ENCODE peak calls at places on chromosomes 1 and 21, in seven cellular contexts. D is D341Med, J is cardiac muscle cell, I is neuronal stem cell, H is AG09309, Q is BJ, R is WTC11. S is an unnamed sample.

GRCh38 chr21:43718872-43719747 is at the start of gene PDXK:
- DNase-seq in R (peak), I (peak), D (peak), J (peak), Q (no peak), H (no peak), S (peak)

GRCh38 chr1:154962238-154962678 is 676 bp upstream of the PYGO2 start:
- DNase-seq in R (no peak), I (peak), D (no peak), J (peak), H (no peak), Q (no peak), S (no peak)

GRCh38 chr1:2988256-2988655 is 33.0 kb upstream of the ACTRT2 start:
- DNase-seq in D (no peak), R (no peak), H (no peak), Q (no peak), I (no peak), J (no peak), S (no peak)

GRCh38 chr1:55854911-55855310 is 639.7 kb upstream of the USP24 start:
- DNase-seq in J (peak), Q (no peak), H (peak), R (no peak), I (no peak), D (no peak), S (no peak)

GRCh38 chr1:46622341-46622740 is 5.7 kb upstream of the MOB3C start:
- DNase-seq in R (peak), D (peak), H (no peak), J (peak), I (no peak), Q (no peak), S (no peak)

GRCh38 chr1:68162761-68163160 is 69.6 kb downstream of the WLS start:
- DNase-seq in R (peak), I (no peak), J (no peak), D (no peak), Q (no peak), H (no peak), S (no peak)

GRCh38 chr1:185860876-185861275 is 126.7 kb downstream of the HMCN1 start:
- DNase-seq in Q (no peak), R (no peak), J (no peak), I (no peak), D (no peak), H (no peak), S (no peak)

GRCh38 chr21:44400791-44401385 is 47.5 kb downstream of the TRPM2 start:
- DNase-seq in H (no peak), J (no peak), D (no peak), R (no peak), I (no peak), Q (no peak), S (no peak)

GRCh38 chr21:36709030-36709867 is 10.3 kb downstream of the SIM2 start:
- DNase-seq in Q (no peak), I (no peak), H (no peak), D (peak), J (no peak), R (peak), S (no peak)

GRCh38 chr1:52814465-52814864 is 28.1 kb upstream of the ZYG11A start:
- DNase-seq in I (no peak), D (no peak), R (no peak), Q (no peak), J (no peak), H (no peak), S (no peak)

GRCh38 chr1:67061266-67061665 is 7.3 kb upstream of the SLC35D1 start:
- DNase-seq in H (no peak), J (no peak), R (no peak), I (no peak), D (no peak), Q (no peak), S (no peak)

GRCh38 chr21:34523019-34523418 is 11.0 kb upstream of the KCNE1 start:
- DNase-seq in J (no peak), I (no peak), Q (no peak), R (no peak), D (no peak), H (no peak), S (no peak)